ENCODE peak calls at places on chromosome 17, in five cellular contexts. W is A549, S is Panc1, R is HepG2, U is HL-60. F is an unnamed sample.

GRCh38 chr17:44915321-44915726 is at the start of gene GFAP:
- DNase-seq in W (no peak), S (no peak), R (no peak), U (no peak), F (peak; percentile 22)

GRCh38 chr17:75754378-75755204 is 10.4 kb downstream of the GALK1 start:
- DNase-seq in W (no peak), S (no peak), R (peak; percentile 72), U (no peak), F (no peak)

GRCh38 chr17:8698142-8699050 is 46.2 kb downstream of the CCDC42 start:
- DNase-seq in W (no peak), S (no peak), R (no peak), U (no peak), F (peak; percentile 55)

GRCh38 chr17:65455972-65456343 is 105.5 kb downstream of the AXIN2 start:
- DNase-seq in W (no peak), S (peak; percentile 2), R (peak; percentile 45), U (no peak), F (peak; percentile 58)

GRCh38 chr17:40179923-40180659 is 2.8 kb downstream of the RAPGEFL1 start:
- DNase-seq in W (peak; percentile 78), S (no peak), R (no peak), U (no peak), F (no peak)

GRCh38 chr17:67489273-67489672 is 112.2 kb downstream of the PITPNC1 start:
- DNase-seq in W (no peak), S (no peak), R (no peak), U (no peak), F (no peak)

GRCh38 chr17:20121359-20122235 is 112.4 kb downstream of the SPECC1 start:
- DNase-seq in W (peak; percentile 82), S (peak; percentile 38), R (peak; percentile 50), U (no peak), F (peak; percentile 76)

GRCh38 chr17:80861360-80861861 is 130.2 kb upstream of the CHMP6 start:
- DNase-seq in W (no peak), S (no peak), R (no peak), U (no peak), F (peak; percentile 91)

GRCh38 chr17:40854175-40854814 is 12.7 kb downstream of the KRT12 start:
- DNase-seq in W (peak; percentile 71), S (peak; percentile 50), R (peak; percentile 55), U (no peak), F (no peak)

GRCh38 chr17:35345445-35345925 is 27.9 kb downstream of the SLFN11 start:
- DNase-seq in W (no peak), S (no peak), R (no peak), U (no peak), F (no peak)

GRCh38 chr17:30234296-30234695 is 1.2 kb downstream of the SLC6A4 start:
- DNase-seq in W (no peak), S (no peak), R (no peak), U (no peak), F (no peak)

GRCh38 chr17:63974594-63975192 is 2.0 kb upstream of the SCN4A start:
- DNase-seq in W (peak; percentile 63), S (no peak), R (no peak), U (no peak), F (no peak)

GRCh38 chr17:38608648-38609047 is 2.9 kb upstream of the SRCIN1 start:
- DNase-seq in W (no peak), S (no peak), R (no peak), U (no peak), F (no peak)

GRCh38 chr17:81906476-81907218 is 4.6 kb downstream of the PCYT2 start:
- DNase-seq in W (no peak), S (no peak), R (no peak), U (no peak), F (no peak)

GRCh38 chr17:61325382-61326073 is 74.1 kb upstream of the TBX2 start:
- DNase-seq in W (no peak), S (no peak), R (no peak), U (no peak), F (peak; percentile 78)

GRCh38 chr17:64420143-64420670 is 28.7 kb upstream of the MILR1 start:
- DNase-seq in W (peak; percentile 85), S (peak; percentile 42), R (peak; percentile 81), U (no peak), F (peak; percentile 76)

GRCh38 chr17:32927724-32928526 is at the start of gene TMEM98:
- DNase-seq in W (no peak), S (no peak), R (no peak), U (no peak), F (peak; percentile 89)

GRCh38 chr17:7314719-7315569 is at the start of gene GPS2:
- DNase-seq in W (peak; percentile 95), S (no peak), R (peak; percentile 81), U (no peak), F (peak; percentile 97)

GRCh38 chr17:32503251-32504165 is 16.7 kb downstream of the CDK5R1 start:
- DNase-seq in W (no peak), S (no peak), R (no peak), U (no peak), F (no peak)

GRCh38 chr17:41538565-41538991 is 10.5 kb upstream of the KRT19 start:
- DNase-seq in W (no peak), S (no peak), R (no peak), U (no peak), F (no peak)

GRCh38 chr17:71446635-71447034 is 674.2 kb upstream of the SOX9 start:
- DNase-seq in W (no peak), S (no peak), R (no peak), U (no peak), F (no peak)

GRCh38 chr17:75490173-75490743 is 25.1 kb downstream of the CASKIN2 start:
- DNase-seq in W (no peak), S (no peak), R (no peak), U (no peak), F (peak; percentile 39)

GRCh38 chr17:30378191-30378796 is 433 bp upstream of the CPD start:
- DNase-seq in W (no peak), S (no peak), R (no peak), U (no peak), F (peak; percentile 58)

GRCh38 chr17:64133546-64134215 is 3.7 kb upstream of the ERN1 start:
- DNase-seq in W (peak; percentile 79), S (peak; percentile 43), R (peak; percentile 81), U (no peak), F (peak; percentile 80)

GRCh38 chr17:34658796-34659195 is 79.4 kb downstream of the TMEM132E start:
- DNase-seq in W (no peak), S (no peak), R (no peak), U (no peak), F (no peak)

GRCh38 chr17:60392845-60393702 is 1.1 kb upstream of the USP32 start:
- DNase-seq in W (peak; percentile 35), S (no peak), R (peak; percentile 44), U (no peak), F (peak; percentile 57)

GRCh38 chr17:36933174-36934143 is 3.8 kb upstream of the LHX1 start:
- DNase-seq in W (no peak), S (no peak), R (no peak), U (no peak), F (peak; percentile 52)

GRCh38 chr17:79826210-79826680 is 13.0 kb downstream of the CBX4 start:
- DNase-seq in W (no peak), S (no peak), R (no peak), U (no peak), F (no peak)

GRCh38 chr17:2962236-2962635 is 101.2 kb downstream of the OR1D5 start:
- DNase-seq in W (no peak), S (no peak), R (no peak), U (no peak), F (no peak)

GRCh38 chr17:17892731-17893130 is 55.9 kb upstream of the SREBF1 start:
- DNase-seq in W (no peak), S (no peak), R (no peak), U (no peak), F (no peak)

GRCh38 chr17:8126306-8127066 is 2.6 kb upstream of the HES7 start:
- DNase-seq in W (peak; percentile 65), S (no peak), R (no peak), U (no peak), F (peak; percentile 84)

DNA sequence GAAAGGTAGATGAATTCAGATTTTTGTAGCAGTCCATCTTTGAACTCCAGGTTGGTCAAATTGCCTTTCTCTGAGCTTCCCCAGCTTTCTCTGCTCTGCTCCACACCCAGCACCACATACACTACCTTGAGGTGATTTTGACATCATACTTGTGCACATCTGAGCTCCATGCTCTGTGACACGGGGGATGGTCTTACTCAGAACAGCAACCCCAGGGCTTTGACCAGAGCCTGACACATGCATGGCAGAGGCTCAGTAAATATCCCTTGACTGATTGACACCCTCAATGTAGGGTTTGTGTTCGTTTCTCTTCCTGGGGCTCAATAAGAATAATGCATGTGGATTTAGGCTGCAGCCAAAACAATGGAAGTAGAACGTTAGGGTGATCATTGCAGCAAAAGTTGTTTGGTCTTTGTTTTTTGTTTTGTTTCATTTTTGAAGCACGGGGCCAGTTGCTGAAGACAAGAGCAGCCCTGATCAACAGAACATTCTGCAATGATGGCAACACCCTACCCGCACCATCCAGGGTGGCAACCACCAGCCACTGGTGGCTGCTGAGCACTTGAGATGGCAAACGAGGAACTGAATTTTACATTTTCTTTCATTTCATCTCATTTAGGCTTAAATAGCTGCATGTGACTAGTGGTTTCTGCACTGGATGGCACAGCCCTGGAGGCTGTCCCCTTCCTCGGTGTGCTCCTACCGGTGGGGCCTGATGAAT is 224.8 kb upstream of the TNRC6C start:
- DNase-seq in W (no peak), S (no peak), R (no peak), U (no peak), F (no peak)
- TF ChIP-seq REST in W (no peak), S (no peak), R (no peak), U (no peak), F (no peak)

GRCh38 chr17:69047368-69048263 is 13.1 kb downstream of the ABCA9 start:
- DNase-seq in W (no peak), S (no peak), R (peak; percentile 100), U (peak; percentile 35), F (no peak)
- TF ChIP-seq REST in W (no peak), S (no peak), R (no peak), U (no peak), F (no peak)

GRCh38 chr17:880871-881269 is 98.7 kb downstream of the NXN start:
- DNase-seq in W (no peak), S (no peak), R (no peak), U (no peak), F (no peak)

GRCh38 chr17:880074-880870 is 98.1 kb downstream of the MRM3 start:
- DNase-seq in W (no peak), S (no peak), R (no peak), U (no peak), F (no peak)

GRCh38 chr17:876272-876671 is 94.1 kb downstream of the MRM3 start:
- DNase-seq in W (no peak), S (no peak), R (no peak), U (no peak), F (no peak)

GRCh38 chr17:882827-883585 is 96.6 kb downstream of the NXN start:
- DNase-seq in W (no peak), S (no peak), R (peak; percentile 83), U (no peak), F (no peak)

DNA sequence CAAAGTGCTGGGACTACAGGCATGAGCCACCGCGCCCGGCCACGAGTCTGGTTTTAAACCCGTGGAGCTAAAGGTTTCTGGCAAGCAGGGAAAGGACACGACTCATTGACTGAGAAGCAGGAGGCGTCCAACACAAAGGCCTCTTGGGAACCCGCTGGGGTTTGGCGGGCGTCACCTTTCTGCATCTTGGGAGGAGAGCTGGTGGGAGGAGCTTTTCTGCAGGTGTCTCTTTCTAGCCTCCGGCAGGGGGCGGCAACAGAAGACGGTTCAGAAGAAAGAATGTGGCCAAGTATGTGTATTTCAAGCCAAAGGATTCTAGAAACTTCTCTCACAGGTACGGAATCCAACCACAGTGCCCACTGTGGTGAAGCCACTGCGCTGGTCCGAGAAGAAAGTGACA is 97.4 kb downstream of the MRM3 start:
- DNase-seq in W (peak; percentile 67), S (peak; percentile 30), R (peak; percentile 45), U (peak; percentile 14), F (no peak)
- TF ChIP-seq REST in W (no peak), S (no peak), R (no peak), U (no peak), F (no peak)

GRCh38 chr17:55727920-55728319 is 5.3 kb upstream of the TMEM100 start:
- DNase-seq in W (no peak), S (no peak), R (no peak), U (no peak), F (no peak)
- TF ChIP-seq REST in W (no peak), S (no peak), R (no peak), U (no peak), F (no peak)